ENCODE peak calls at places on chromosomes 2 and 18, in ten cellular contexts. J is stimulated activated CD4-positive, alpha-beta T cell treated with anti-CD3 and anti-CD28 coated beads, Interleukin-12 subunit alpha, Interleukin-12 subunit beta, amount 100 ng/mL, for 48 hours; N is CD14-positive monocyte; L is body of pancreas; R is ecto neural progenitor cell; S is esophagus muscularis mucosa; E is naive thymus-derived CD4-positive, alpha-beta T cell; K is stomach; U is HCEC 1CT; D is frontal cortex. T is an unnamed sample.

GRCh38 chr2:27185331-27186026 is 26.4 kb upstream of the ATRAID start:
- DNase-seq in J (no peak), N (no peak), L (peak), R (no peak), S (no peak), E (no peak), K (peak), U (peak), D (no peak), T (no peak)

GRCh38 chr2:96072746-96073145 is 38.0 kb upstream of the GPAT2 start:
- DNase-seq in J (no peak), N (no peak), L (no peak), R (no peak), S (peak), E (no peak), K (no peak), U (no peak), D (no peak), T (no peak)

GRCh38 chr2:45128580-45128997 is 119.3 kb upstream of the SIX2 start:
- DNase-seq in J (no peak), N (no peak), L (peak), R (no peak), S (peak), E (no peak), K (no peak), U (peak), D (no peak), T (no peak)

GRCh38 chr2:215736653-215737290 is 276.6 kb downstream of the MREG start:
- DNase-seq in J (no peak), N (no peak), L (no peak), R (no peak), S (no peak), E (no peak), K (no peak), U (peak), D (no peak), T (no peak)

GRCh38 chr2:172085460-172086159 is at the start of gene DLX1:
- DNase-seq in J (no peak), N (no peak), L (no peak), R (no peak), S (no peak), E (no peak), K (no peak), U (no peak), D (peak), T (no peak)

GRCh38 chr18:26614374-26614773 is 66.0 kb upstream of the KCTD1 start:
- DNase-seq in J (no peak), N (no peak), L (no peak), R (no peak), S (peak), E (no peak), K (no peak), U (no peak), D (no peak), T (no peak)

GRCh38 chr2:235618039-235618438 is 124.2 kb downstream of the AGAP1 start:
- DNase-seq in J (no peak), N (no peak), L (no peak), R (no peak), S (no peak), E (no peak), K (no peak), U (peak), D (no peak), T (no peak)

GRCh38 chr2:241595600-241596140 is 37.1 kb downstream of the BOK start:
- DNase-seq in J (no peak), N (no peak), L (no peak), R (peak), S (no peak), E (peak), K (no peak), U (no peak), D (no peak), T (no peak)

GRCh38 chr2:200479617-200480292 is 30.1 kb downstream of the KCTD18 start:
- DNase-seq in J (no peak), N (no peak), L (no peak), R (no peak), S (no peak), E (no peak), K (no peak), U (peak), D (no peak), T (no peak)

GRCh38 chr18:44557626-44558151 is 123.0 kb upstream of the SETBP1 start:
- DNase-seq in J (no peak), N (no peak), L (no peak), R (no peak), S (no peak), E (no peak), K (no peak), U (no peak), D (no peak), T (no peak)

GRCh38 chr2:222611684-222612083 is 44.2 kb downstream of the FARSB start:
- DNase-seq in J (no peak), N (peak), L (no peak), R (no peak), S (no peak), E (no peak), K (no peak), U (no peak), D (no peak), T (no peak)

GRCh38 chr2:33210626-33211025 is 263.9 kb downstream of the LTBP1 start:
- DNase-seq in J (no peak), N (no peak), L (peak), R (no peak), S (no peak), E (no peak), K (no peak), U (peak), D (peak), T (no peak)

GRCh38 chr2:96867756-96868554 is 1.9 kb downstream of the SEMA4C start:
- DNase-seq in J (no peak), N (peak), L (no peak), R (no peak), S (no peak), E (no peak), K (no peak), U (no peak), D (no peak), T (no peak)

GRCh38 chr2:40043191-40043590 is 264.1 kb upstream of the THUMPD2 start:
- DNase-seq in J (no peak), N (no peak), L (no peak), R (no peak), S (no peak), E (no peak), K (no peak), U (no peak), D (no peak), T (no peak)

GRCh38 chr2:111042772-111043771 is 77.6 kb upstream of the BCL2L11 start:
- DNase-seq in J (no peak), N (no peak), L (no peak), R (peak), S (peak), E (no peak), K (no peak), U (no peak), D (no peak), T (no peak)

GRCh38 chr2:231483398-231484329 is 19.4 kb upstream of the NCL start:
- DNase-seq in J (peak), N (no peak), L (no peak), R (no peak), S (no peak), E (peak), K (no peak), U (no peak), D (peak), T (no peak)

GRCh38 chr18:2846638-2847340 is at the start of gene EMILIN2:
- DNase-seq in J (peak), N (peak), L (peak), R (peak), S (peak), E (peak), K (peak), U (no peak), D (peak), T (no peak)

GRCh38 chr2:168087406-168087805 is 160.0 kb downstream of the STK39 start:
- DNase-seq in J (no peak), N (no peak), L (no peak), R (no peak), S (no peak), E (no peak), K (no peak), U (no peak), D (no peak), T (no peak)

T was measured in substantia nigra.